ENCODE peak calls at places on chromosome 22, in six cellular contexts. H, A, X, J, W and O are unnamed samples. For H3K4me1, the result is how much of the 10 kb centered on the place peaks cover.

GRCh38 chr22:31943976-31944699 is at the start of gene YWHAH:
- DNase-seq in J (peak), A (peak), W (peak), H (peak), X (peak), O (peak)

GRCh38 chr22:39212721-39213376 is 31.9 kb downstream of the PDGFB start:
- DNase-seq in X (peak), A (no peak), H (peak), J (peak), W (peak), O (no peak)

GRCh38 chr22:50530280-50530856 is 556 bp upstream of the TYMP start:
- DNase-seq in W (peak), H (peak), J (peak), X (peak), A (peak), O (peak)

GRCh38 chr22:41197808-41198585 is 7.1 kb upstream of the L3MBTL2 start:
- DNase-seq in H (peak), W (peak), X (peak), J (peak), A (no peak), O (no peak)

GRCh38 chr22:40616578-40616977 is 19.9 kb downstream of the MRTFA start:
- DNase-seq in J (no peak), A (no peak), X (no peak), H (no peak), W (no peak), O (no peak)

GRCh38 chr22:30079952-30080533 is at the start of gene HORMAD2:
- DNase-seq in A (peak), X (peak), H (peak), W (peak), J (peak), O (no peak)

GRCh38 chr22:40487663-40488249 is 117.4 kb downstream of the SGSM3 start:
- DNase-seq in J (no peak), X (no peak), A (no peak), H (no peak), W (no peak), O (no peak)

GRCh38 chr22:32644252-32645100 is 157.0 kb upstream of the TIMP3 start:
- DNase-seq in J (peak), A (peak), W (no peak), X (peak), H (peak), O (peak)

GRCh38 chr22:50504245-50505211 is 3.0 kb downstream of the LMF2 start:
- DNase-seq in W (no peak), J (no peak), X (peak), A (no peak), H (no peak), O (no peak)

GRCh38 chr22:40966683-40967082 is 15.5 kb downstream of the RBX1 start:
- DNase-seq in A (no peak), X (peak), W (no peak), H (no peak), J (no peak), O (no peak)

GRCh38 chr22:30249049-30250038 is 2.8 kb upstream of the LIF start:
- DNase-seq in X (no peak), H (peak), A (no peak), W (no peak), J (no peak), O (peak)

GRCh38 chr22:32764330-32765116 is 37.0 kb upstream of the TIMP3 start:
- DNase-seq in X (no peak), H (no peak), A (peak), W (no peak), J (no peak), O (peak)

DNA sequence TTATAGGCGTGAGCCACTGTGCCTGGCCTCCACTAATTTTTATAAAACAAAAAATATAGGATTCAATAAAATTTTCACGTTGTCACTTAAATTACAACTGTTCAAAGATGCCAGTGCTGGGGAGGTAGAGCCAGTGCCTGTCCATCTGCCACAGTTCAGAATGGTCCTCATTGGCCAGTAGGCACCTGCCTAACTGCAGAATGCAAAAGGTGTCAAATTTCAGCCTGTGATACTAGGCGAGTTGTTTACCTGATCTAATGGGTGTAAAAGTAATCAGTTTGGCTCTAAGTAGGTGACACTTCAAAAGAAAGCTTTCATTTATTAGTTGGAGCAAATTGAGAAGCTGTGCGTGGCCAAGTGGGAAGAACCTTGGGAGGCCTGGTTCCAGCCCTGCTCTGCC is 2.4 kb downstream of the SMARCB1 start:
- DNase-seq in A (no peak), H (no peak), W (peak), X (no peak), J (no peak), O (no peak)
- H3K4me3 ChIP-seq in A (no peak), H (no peak), W (no peak), X (no peak), J (no peak), O (no peak)

GRCh38 chr22:26675687-26676273 is 18.4 kb downstream of the MIAT start:
- DNase-seq in J (no peak), W (no peak), H (no peak), A (no peak), X (no peak), O (no peak)

GRCh38 chr22:26672060-26672471 is 14.7 kb downstream of the MIAT start:
- DNase-seq in A (no peak), W (no peak), H (no peak), X (no peak), J (no peak), O (no peak)

GRCh38 chr22:26673485-26673884 is 16.1 kb downstream of the MIAT start:
- DNase-seq in W (no peak), J (no peak), X (no peak), H (no peak), A (no peak), O (no peak)

GRCh38 chr22:26672590-26673468 is 15.4 kb downstream of the MIAT start:
- DNase-seq in A (peak), J (peak), W (peak), H (peak), X (peak), O (peak)

DNA sequence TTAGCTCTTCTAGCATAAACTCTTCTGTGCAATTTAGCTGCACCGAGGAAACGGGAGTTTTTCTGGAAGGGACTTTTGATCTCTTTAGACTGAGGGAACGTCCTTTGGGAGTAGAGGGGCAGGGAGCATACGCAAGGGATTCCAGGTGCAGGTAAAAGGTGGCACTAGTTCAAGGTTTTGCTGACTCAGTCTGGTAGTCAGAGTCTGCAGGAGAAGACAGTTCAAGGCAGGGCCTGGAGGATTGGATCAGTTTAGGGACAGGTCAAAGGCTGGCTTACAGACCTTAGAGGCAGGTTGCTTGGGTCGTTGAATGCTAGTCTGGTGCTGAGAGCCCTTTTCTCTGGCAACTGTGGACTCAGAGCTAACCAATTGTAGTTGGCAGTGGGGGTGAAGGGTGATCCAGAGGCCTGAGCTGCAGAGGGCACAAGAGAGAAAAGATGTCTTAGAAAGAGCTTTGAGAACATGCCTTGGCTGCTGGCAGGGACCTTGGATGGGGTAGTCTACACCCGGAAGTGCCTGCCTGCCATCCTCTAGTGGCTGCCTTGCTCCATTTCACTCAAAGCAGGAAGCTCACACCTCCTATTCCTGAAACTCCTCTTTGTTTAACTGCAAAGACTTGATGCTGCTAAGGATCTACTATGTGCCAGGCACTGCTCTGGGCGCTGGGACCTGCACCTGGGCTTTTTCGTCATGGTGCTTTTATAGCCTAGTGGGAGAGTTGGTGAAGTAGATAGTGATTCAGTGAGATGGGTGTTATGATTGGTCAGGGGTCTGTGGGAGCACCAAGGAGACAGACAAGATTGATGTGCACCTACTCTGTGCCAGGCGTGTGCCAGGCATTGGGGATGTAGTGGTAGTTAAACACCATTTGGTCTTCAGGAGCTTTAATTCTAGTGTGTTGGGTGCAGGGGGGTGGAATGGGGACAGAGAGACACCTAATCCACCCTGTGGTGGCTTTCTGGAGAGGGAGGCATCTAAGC is 17.1 kb downstream of the MIAT start:
- DNase-seq in W (no peak), A (no peak), X (no peak), H (no peak), J (no peak), O (no peak)
- H3K4me1 ChIP-seq in W (under half), A (under half), X (under half), H (under half), J (under half), O (under half)

GRCh38 chr22:42294034-42294985 is 23.9 kb upstream of the TCF20 start:
- DNase-seq in A (no peak), W (peak), H (peak), X (no peak), J (peak), O (peak)

GRCh38 chr22:42296883-42297282 is 26.4 kb upstream of the TCF20 start:
- DNase-seq in J (no peak), A (no peak), W (no peak), H (no peak), X (no peak), O (no peak)

GRCh38 chr22:42297778-42298177 is 27.3 kb upstream of the TCF20 start:
- DNase-seq in J (no peak), H (no peak), W (no peak), A (no peak), X (no peak), O (no peak)

GRCh38 chr22:42298746-42299145 is 28.3 kb upstream of the TCF20 start:
- DNase-seq in A (no peak), X (no peak), H (no peak), W (no peak), J (no peak), O (no peak)

GRCh38 chr22:42296381-42296853 is 26.0 kb upstream of the TCF20 start:
- DNase-seq in W (no peak), J (no peak), X (no peak), A (no peak), H (no peak), O (peak)
- TF ChIP-seq CTCF in W (peak), J (no peak), X (no peak), A (no peak), H (no peak), O (no peak)

DNA sequence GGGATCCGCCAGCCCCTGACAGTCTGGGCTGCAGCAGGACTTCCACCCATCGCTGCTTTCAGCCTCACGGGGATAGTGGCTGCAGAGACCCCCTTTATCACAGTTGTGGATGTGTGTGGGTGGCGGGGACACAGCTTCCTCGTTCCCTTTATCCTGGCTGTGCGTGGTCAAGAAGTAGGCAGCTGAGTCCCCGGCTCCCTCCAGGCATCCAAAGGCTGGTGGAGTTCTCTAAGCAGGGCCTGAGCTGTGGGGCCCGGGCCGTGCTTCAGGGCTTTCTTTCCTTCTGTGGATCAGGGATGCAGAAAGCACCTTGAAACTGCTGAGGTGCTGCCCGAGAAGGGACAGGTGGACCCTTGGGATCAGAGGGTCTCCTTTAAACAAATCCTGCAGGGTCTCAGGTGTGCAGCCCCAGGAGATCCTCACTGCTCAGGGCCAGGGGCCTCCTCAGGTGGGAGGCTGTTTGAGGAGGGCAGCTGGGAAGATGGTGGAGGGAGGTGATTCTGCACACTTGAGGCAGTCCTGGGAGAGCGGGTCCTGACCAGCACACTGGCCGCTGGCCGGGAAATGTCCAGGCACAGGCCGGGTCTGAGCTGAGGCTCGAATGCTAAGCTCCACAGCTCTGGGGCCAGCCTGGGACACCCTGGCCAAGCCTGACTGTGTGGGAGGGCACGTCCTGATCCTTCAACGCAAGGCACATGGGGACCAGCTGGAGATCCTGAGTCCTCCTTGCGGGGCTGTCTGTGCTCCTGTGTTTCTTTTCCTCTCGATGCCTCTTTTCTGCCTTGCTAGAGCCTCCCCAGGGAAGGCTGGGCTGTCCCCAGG is 1024.3 kb downstream of the BRD1 start:
- DNase-seq in W (no peak), H (no peak), X (no peak), A (no peak), J (peak), O (no peak)
- H3K4me3 ChIP-seq in W (no peak), H (no peak), X (no peak), A (no peak), J (no peak), O (no peak)

GRCh38 chr22:47107431-47107830 is 345.0 kb downstream of the TBC1D22A start:
- DNase-seq in H (no peak), X (no peak), W (no peak), A (no peak), J (no peak), O (no peak)

GRCh38 chr22:47105085-47105484 is 342.6 kb downstream of the TBC1D22A start:
- DNase-seq in W (no peak), H (no peak), J (no peak), A (no peak), X (no peak), O (no peak)

GRCh38 chr22:47102648-47103047 is 340.2 kb downstream of the TBC1D22A start:
- DNase-seq in J (no peak), W (no peak), H (no peak), X (no peak), A (no peak), O (no peak)

GRCh38 chr22:47110817-47111443 is 348.5 kb downstream of the TBC1D22A start:
- DNase-seq in X (no peak), A (no peak), J (peak), W (no peak), H (no peak), O (no peak)

GRCh38 chr22:47106806-47107205 is 344.4 kb downstream of the TBC1D22A start:
- DNase-seq in J (no peak), X (no peak), H (no peak), A (no peak), W (no peak), O (no peak)
- H3K4me1 ChIP-seq in J (under half), X (under half), H (under half), A (under half), W (under half), O (under half)

DNA sequence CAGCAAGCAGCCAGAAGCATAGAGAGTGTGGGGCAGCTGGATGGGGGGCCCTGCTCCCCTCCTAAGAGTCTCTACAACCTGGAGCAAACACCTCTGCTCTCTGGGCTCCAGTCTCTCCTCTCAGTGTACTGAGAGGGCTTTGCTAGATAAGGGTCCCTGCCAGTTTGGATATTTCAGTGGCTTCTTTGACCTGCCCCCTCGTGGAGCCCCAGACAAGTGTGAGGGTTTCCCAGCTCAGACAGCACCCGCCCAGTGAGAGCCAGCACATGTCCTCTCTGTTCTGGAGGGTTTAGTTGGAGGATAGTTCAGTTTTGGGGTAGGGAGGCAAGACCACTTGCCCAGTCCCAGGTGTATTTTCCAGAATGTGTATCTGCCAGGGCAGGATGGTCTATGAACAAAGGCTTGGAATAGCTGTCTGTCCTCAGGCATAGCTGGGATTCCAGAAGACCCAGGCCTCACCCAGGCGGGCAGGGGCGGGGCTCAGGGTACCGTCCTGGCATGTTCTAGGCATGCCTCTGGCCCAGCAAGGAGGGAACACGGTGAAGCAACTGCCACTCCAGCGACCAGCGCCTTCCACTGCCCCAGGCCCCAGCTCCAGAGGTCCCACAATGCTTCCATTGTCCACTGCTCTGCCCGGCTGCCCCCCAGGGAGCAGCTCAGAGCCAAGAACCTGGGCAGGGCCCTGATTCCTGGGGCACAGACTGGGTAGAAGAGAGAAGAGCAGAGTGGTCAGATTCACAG is 7.5 kb upstream of the MICALL1 start:
- DNase-seq in A (peak), W (no peak), X (peak), J (peak), H (peak), O (no peak)
- TF ChIP-seq CTCF in A (no peak), W (no peak), X (no peak), J (no peak), H (no peak), O (no peak)